ENCODE peak calls at places on chromosome 16, in ten cellular contexts. One of them, this sample, is unnamed.

GRCh38 chr16:2664522-2665096 is 17.7 kb upstream of the KCTD5 start:
- DNase-seq in chondrocyte: no peak
- DNase-seq in NCI-H1092: no peak
- DNase-seq in NT2/D1: no peak
- DNase-seq in activated CD4-positive, alpha-beta T cell treated with anti-CD3 and anti-CD28 coated beads, Interleukin-2, amount 10 ng/mL, durations not matched to agents 7 days and 5 days: no peak
- DNase-seq in cardiac fibroblast: no peak
- DNase-seq in AML-193: no peak
- DNase-seq in GM10248: no peak
- DNase-seq in mesenchymal stem cell: no peak
- DNase-seq in stimulated activated naive CD4-positive, alpha-beta T cell treated with Interleukin-2 at 50 U/mL for 16 hours: no peak
- DNase-seq in this sample: no peak

GRCh38 chr16:87921236-87921773 is 15.0 kb downstream of the CA5A start:
- DNase-seq in GM10248: no peak
- DNase-seq in stimulated activated naive CD4-positive, alpha-beta T cell treated with Interleukin-2 at 50 U/mL for 16 hours: no peak
- DNase-seq in AML-193: no peak
- DNase-seq in activated CD4-positive, alpha-beta T cell treated with anti-CD3 and anti-CD28 coated beads, Interleukin-2, amount 10 ng/mL, durations not matched to agents 7 days and 5 days: no peak
- DNase-seq in cardiac fibroblast: no peak
- DNase-seq in NCI-H1092: no peak
- DNase-seq in chondrocyte: no peak
- DNase-seq in mesenchymal stem cell: no peak
- DNase-seq in NT2/D1: no peak
- DNase-seq in this sample: no peak

GRCh38 chr16:85029413-85029794 is 1.8 kb downstream of the KIAA0513 start:
- DNase-seq in NT2/D1: no peak
- DNase-seq in activated CD4-positive, alpha-beta T cell treated with anti-CD3 and anti-CD28 coated beads, Interleukin-2, amount 10 ng/mL, durations not matched to agents 7 days and 5 days: peak
- DNase-seq in GM10248: peak
- DNase-seq in AML-193: peak
- DNase-seq in mesenchymal stem cell: peak
- DNase-seq in NCI-H1092: no peak
- DNase-seq in cardiac fibroblast: peak
- DNase-seq in chondrocyte: no peak
- DNase-seq in stimulated activated naive CD4-positive, alpha-beta T cell treated with Interleukin-2 at 50 U/mL for 16 hours: peak
- DNase-seq in this sample: no peak

GRCh38 chr16:79600636-79601091 is at the start of gene MAF:
- DNase-seq in mesenchymal stem cell: peak
- DNase-seq in cardiac fibroblast: peak
- DNase-seq in AML-193: no peak
- DNase-seq in stimulated activated naive CD4-positive, alpha-beta T cell treated with Interleukin-2 at 50 U/mL for 16 hours: peak
- DNase-seq in GM10248: peak
- DNase-seq in NCI-H1092: peak
- DNase-seq in NT2/D1: peak
- DNase-seq in chondrocyte: no peak
- DNase-seq in activated CD4-positive, alpha-beta T cell treated with anti-CD3 and anti-CD28 coated beads, Interleukin-2, amount 10 ng/mL, durations not matched to agents 7 days and 5 days: peak
- DNase-seq in this sample: peak

GRCh38 chr16:57639172-57639571 is 10.7 kb downstream of the ADGRG1 start:
- DNase-seq in GM10248: no peak
- DNase-seq in activated CD4-positive, alpha-beta T cell treated with anti-CD3 and anti-CD28 coated beads, Interleukin-2, amount 10 ng/mL, durations not matched to agents 7 days and 5 days: no peak
- DNase-seq in cardiac fibroblast: no peak
- DNase-seq in NCI-H1092: peak
- DNase-seq in stimulated activated naive CD4-positive, alpha-beta T cell treated with Interleukin-2 at 50 U/mL for 16 hours: no peak
- DNase-seq in mesenchymal stem cell: peak
- DNase-seq in chondrocyte: no peak
- DNase-seq in NT2/D1: no peak
- DNase-seq in AML-193: no peak
- DNase-seq in this sample: no peak

GRCh38 chr16:76676356-76676755 is 399.2 kb downstream of the CNTNAP4 start:
- DNase-seq in AML-193: no peak
- DNase-seq in chondrocyte: no peak
- DNase-seq in activated CD4-positive, alpha-beta T cell treated with anti-CD3 and anti-CD28 coated beads, Interleukin-2, amount 10 ng/mL, durations not matched to agents 7 days and 5 days: no peak
- DNase-seq in GM10248: no peak
- DNase-seq in mesenchymal stem cell: no peak
- DNase-seq in NCI-H1092: no peak
- DNase-seq in NT2/D1: no peak
- DNase-seq in cardiac fibroblast: no peak
- DNase-seq in stimulated activated naive CD4-positive, alpha-beta T cell treated with Interleukin-2 at 50 U/mL for 16 hours: no peak
- DNase-seq in this sample: no peak

GRCh38 chr16:11181242-11181888 is 74.6 kb downstream of the SOCS1 start:
- DNase-seq in chondrocyte: peak
- DNase-seq in NCI-H1092: no peak
- DNase-seq in GM10248: no peak
- DNase-seq in stimulated activated naive CD4-positive, alpha-beta T cell treated with Interleukin-2 at 50 U/mL for 16 hours: no peak
- DNase-seq in cardiac fibroblast: no peak
- DNase-seq in NT2/D1: no peak
- DNase-seq in activated CD4-positive, alpha-beta T cell treated with anti-CD3 and anti-CD28 coated beads, Interleukin-2, amount 10 ng/mL, durations not matched to agents 7 days and 5 days: no peak
- DNase-seq in mesenchymal stem cell: no peak
- DNase-seq in AML-193: no peak
- DNase-seq in this sample: no peak

GRCh38 chr16:3212006-3212405 is 23.0 kb downstream of the ZNF200 start:
- DNase-seq in chondrocyte: no peak
- DNase-seq in NT2/D1: no peak
- DNase-seq in mesenchymal stem cell: no peak
- DNase-seq in stimulated activated naive CD4-positive, alpha-beta T cell treated with Interleukin-2 at 50 U/mL for 16 hours: no peak
- DNase-seq in AML-193: no peak
- DNase-seq in GM10248: no peak
- DNase-seq in cardiac fibroblast: no peak
- DNase-seq in activated CD4-positive, alpha-beta T cell treated with anti-CD3 and anti-CD28 coated beads, Interleukin-2, amount 10 ng/mL, durations not matched to agents 7 days and 5 days: no peak
- DNase-seq in NCI-H1092: no peak
- DNase-seq in this sample: no peak

GRCh38 chr16:23861874-23862273 is 26.1 kb downstream of the PRKCB start:
- DNase-seq in activated CD4-positive, alpha-beta T cell treated with anti-CD3 and anti-CD28 coated beads, Interleukin-2, amount 10 ng/mL, durations not matched to agents 7 days and 5 days: no peak
- DNase-seq in cardiac fibroblast: no peak
- DNase-seq in chondrocyte: no peak
- DNase-seq in stimulated activated naive CD4-positive, alpha-beta T cell treated with Interleukin-2 at 50 U/mL for 16 hours: no peak
- DNase-seq in NCI-H1092: no peak
- DNase-seq in GM10248: no peak
- DNase-seq in AML-193: no peak
- DNase-seq in NT2/D1: no peak
- DNase-seq in mesenchymal stem cell: no peak
- DNase-seq in this sample: no peak

GRCh38 chr16:24255446-24256352 is at the start of gene CACNG3:
- DNase-seq in chondrocyte: no peak
- DNase-seq in stimulated activated naive CD4-positive, alpha-beta T cell treated with Interleukin-2 at 50 U/mL for 16 hours: peak
- DNase-seq in activated CD4-positive, alpha-beta T cell treated with anti-CD3 and anti-CD28 coated beads, Interleukin-2, amount 10 ng/mL, durations not matched to agents 7 days and 5 days: peak
- DNase-seq in NCI-H1092: no peak
- DNase-seq in GM10248: peak
- DNase-seq in cardiac fibroblast: peak
- DNase-seq in mesenchymal stem cell: no peak
- DNase-seq in AML-193: peak
- DNase-seq in NT2/D1: peak
- DNase-seq in this sample: peak

GRCh38 chr16:13864689-13865088 is 55.3 kb upstream of the ERCC4 start:
- DNase-seq in activated CD4-positive, alpha-beta T cell treated with anti-CD3 and anti-CD28 coated beads, Interleukin-2, amount 10 ng/mL, durations not matched to agents 7 days and 5 days: no peak
- DNase-seq in stimulated activated naive CD4-positive, alpha-beta T cell treated with Interleukin-2 at 50 U/mL for 16 hours: no peak
- DNase-seq in NT2/D1: no peak
- DNase-seq in NCI-H1092: no peak
- DNase-seq in mesenchymal stem cell: no peak
- DNase-seq in GM10248: no peak
- DNase-seq in chondrocyte: no peak
- DNase-seq in AML-193: no peak
- DNase-seq in cardiac fibroblast: no peak
- DNase-seq in this sample: no peak

GRCh38 chr16:79776243-79776884 is 175.8 kb upstream of the MAF start:
- DNase-seq in NCI-H1092: no peak
- DNase-seq in AML-193: no peak
- DNase-seq in cardiac fibroblast: peak
- DNase-seq in mesenchymal stem cell: peak
- DNase-seq in activated CD4-positive, alpha-beta T cell treated with anti-CD3 and anti-CD28 coated beads, Interleukin-2, amount 10 ng/mL, durations not matched to agents 7 days and 5 days: no peak
- DNase-seq in NT2/D1: no peak
- DNase-seq in stimulated activated naive CD4-positive, alpha-beta T cell treated with Interleukin-2 at 50 U/mL for 16 hours: no peak
- DNase-seq in GM10248: no peak
- DNase-seq in chondrocyte: no peak
- DNase-seq in this sample: no peak

GRCh38 chr16:57134982-57135381 is 42.6 kb downstream of the CPNE2 start:
- DNase-seq in stimulated activated naive CD4-positive, alpha-beta T cell treated with Interleukin-2 at 50 U/mL for 16 hours: no peak
- DNase-seq in AML-193: no peak
- DNase-seq in activated CD4-positive, alpha-beta T cell treated with anti-CD3 and anti-CD28 coated beads, Interleukin-2, amount 10 ng/mL, durations not matched to agents 7 days and 5 days: peak
- DNase-seq in GM10248: no peak
- DNase-seq in cardiac fibroblast: no peak
- DNase-seq in NCI-H1092: no peak
- DNase-seq in mesenchymal stem cell: no peak
- DNase-seq in chondrocyte: peak
- DNase-seq in NT2/D1: no peak
- DNase-seq in this sample: no peak

GRCh38 chr16:62280556-62280955 is 244.3 kb upstream of the CDH8 start:
- DNase-seq in activated CD4-positive, alpha-beta T cell treated with anti-CD3 and anti-CD28 coated beads, Interleukin-2, amount 10 ng/mL, durations not matched to agents 7 days and 5 days: no peak
- DNase-seq in stimulated activated naive CD4-positive, alpha-beta T cell treated with Interleukin-2 at 50 U/mL for 16 hours: no peak
- DNase-seq in mesenchymal stem cell: no peak
- DNase-seq in GM10248: no peak
- DNase-seq in NCI-H1092: no peak
- DNase-seq in NT2/D1: no peak
- DNase-seq in AML-193: no peak
- DNase-seq in chondrocyte: no peak
- DNase-seq in cardiac fibroblast: no peak
- DNase-seq in this sample: no peak

This sample was measured in A549.